ENCODE peak calls at places on chromosome 7, in ten cellular contexts. D is Calu3, R is PC-3, T is BE2C, C is ovary, L is CD14-positive monocyte, M is endodermal cell, Y is K562, P is A549, O is fibroblast of mammary gland. U is an unnamed sample.

GRCh38 chr7:95596183-95597135 is at the start of gene PDK4:
- DNase-seq in D (peak; percentile 78), R (peak; percentile 73), T (peak; percentile 22), C (peak; percentile 88), L (peak; percentile 72), M (peak; percentile 92), Y (no peak), P (peak; percentile 60), O (peak; percentile 87), U (peak; percentile 10)

GRCh38 chr7:7620644-7621210 is 19.8 kb upstream of the UMAD1 start:
- DNase-seq in D (no peak), R (no peak), T (no peak), C (no peak), L (no peak), M (no peak), Y (no peak), P (no peak), O (no peak), U (no peak)

GRCh38 chr7:123230147-123230546 is 30.4 kb upstream of the SLC13A1 start:
- DNase-seq in D (no peak), R (no peak), T (no peak), C (no peak), L (no peak), M (no peak), Y (no peak), P (no peak), O (no peak), U (no peak)

GRCh38 chr7:155224116-155224811 is 73.4 kb upstream of the INSIG1 start:
- DNase-seq in D (no peak), R (no peak), T (no peak), C (no peak), L (no peak), M (no peak), Y (no peak), P (no peak), O (no peak), U (no peak)

GRCh38 chr7:20798081-20798693 is 11.5 kb upstream of the SP8 start:
- DNase-seq in D (peak; percentile 71), R (peak; percentile 41), T (peak; percentile 40), C (no peak), L (no peak), M (peak; percentile 89), Y (peak; percentile 92), P (peak; percentile 68), O (no peak), U (no peak)

GRCh38 chr7:50304911-50305621 is 550 bp downstream of the IKZF1 start:
- DNase-seq in D (no peak), R (no peak), T (no peak), C (no peak), L (no peak), M (no peak), Y (no peak), P (no peak), O (no peak), U (no peak)

GRCh38 chr7:51019231-51019844 is 236.6 kb upstream of the GRB10 start:
- DNase-seq in D (no peak), R (peak; percentile 89), T (no peak), C (no peak), L (no peak), M (no peak), Y (no peak), P (no peak), O (peak; percentile 94), U (no peak)

GRCh38 chr7:101871351-101871750 is 53.9 kb downstream of the CUX1 start:
- DNase-seq in D (no peak), R (no peak), T (no peak), C (no peak), L (no peak), M (no peak), Y (no peak), P (no peak), O (no peak), U (no peak)

GRCh38 chr7:12738665-12739064 is 51.2 kb downstream of the ARL4A start:
- DNase-seq in D (no peak), R (peak; percentile 69), T (no peak), C (no peak), L (no peak), M (no peak), Y (no peak), P (no peak), O (no peak), U (no peak)

GRCh38 chr7:100604976-100605911 is 3.1 kb downstream of the PCOLCE start:
- DNase-seq in D (peak; percentile 37), R (peak; percentile 35), T (no peak), C (peak; percentile 71), L (peak; percentile 69), M (peak; percentile 85), Y (peak; percentile 74), P (peak; percentile 74), O (no peak), U (no peak)

GRCh38 chr7:122762071-122762470 is 59.3 kb upstream of the RNF148 start:
- DNase-seq in D (no peak), R (no peak), T (no peak), C (peak; percentile 25), L (no peak), M (no peak), Y (no peak), P (no peak), O (no peak), U (no peak)

GRCh38 chr7:1017586-1018333 is 26.6 kb upstream of the GPR146 start:
- DNase-seq in D (no peak), R (no peak), T (no peak), C (no peak), L (no peak), M (no peak), Y (no peak), P (no peak), O (no peak), U (no peak)

DNA sequence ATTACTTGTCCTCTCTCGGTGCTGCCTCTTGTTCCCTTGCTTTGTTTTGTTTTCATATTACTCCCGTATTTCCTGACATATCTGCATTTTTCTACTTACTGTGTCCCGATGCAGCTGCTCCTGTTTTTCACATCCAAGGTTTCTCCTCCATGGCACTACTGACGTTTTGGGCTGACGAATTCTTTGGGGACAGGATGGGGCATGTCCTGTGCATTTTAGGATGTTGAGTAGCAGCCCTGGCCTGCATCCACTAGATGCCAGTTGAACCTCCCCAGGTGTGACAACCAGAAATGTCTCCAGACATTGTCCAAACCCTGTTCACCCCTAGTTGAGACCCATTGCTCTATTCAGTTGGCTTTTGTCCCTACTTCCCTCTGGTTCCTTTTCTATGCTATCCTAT is 12.4 kb downstream of the ZNF789 start:
- DNase-seq in D (no peak), R (no peak), T (no peak), C (no peak), L (no peak), M (no peak), Y (no peak), P (no peak), O (no peak), U (no peak)
- TF ChIP-seq CTCF in D (no peak), R (no peak), T (no peak), C (no peak), L (no peak), M (no peak), Y (no peak), P (no peak), O (no peak), U (no peak)

GRCh38 chr7:65471587-65471986 is 97.9 kb downstream of the ZNF92 start:
- DNase-seq in D (no peak), R (no peak), T (no peak), C (no peak), L (no peak), M (no peak), Y (no peak), P (no peak), O (no peak), U (no peak)

GRCh38 chr7:65477326-65477725 is 103.7 kb downstream of the ZNF92 start:
- DNase-seq in D (no peak), R (peak; percentile 50), T (peak; percentile 63), C (no peak), L (no peak), M (peak; percentile 90), Y (peak; percentile 63), P (peak; percentile 20), O (peak; percentile 5), U (no peak)

GRCh38 chr7:65475734-65476319 is 102.2 kb downstream of the ZNF92 start:
- DNase-seq in D (peak; percentile 19), R (peak; percentile 70), T (no peak), C (no peak), L (no peak), M (no peak), Y (no peak), P (no peak), O (no peak), U (no peak)

GRCh38 chr7:65475040-65475726 is 101.5 kb downstream of the ZNF92 start:
- DNase-seq in D (no peak), R (no peak), T (no peak), C (no peak), L (no peak), M (no peak), Y (no peak), P (no peak), O (no peak), U (no peak)
- TF ChIP-seq CTCF in D (no peak), R (no peak), T (no peak), C (no peak), L (no peak), M (no peak), Y (no peak), P (no peak), O (no peak), U (no peak)

GRCh38 chr7:2148189-2148588 is 84.6 kb downstream of the MAD1L1 start:
- DNase-seq in D (no peak), R (no peak), T (no peak), C (no peak), L (no peak), M (no peak), Y (no peak), P (no peak), O (no peak), U (no peak)
- TF ChIP-seq CTCF in D (peak; percentile 38), R (peak; percentile 32), T (peak; percentile 43), C (no peak), L (no peak), M (peak; percentile 54), Y (no peak), P (no peak), O (no peak), U (no peak)

GRCh38 chr7:47267346-47267745 is 314.6 kb downstream of the TNS3 start:
- DNase-seq in D (no peak), R (no peak), T (no peak), C (no peak), L (no peak), M (no peak), Y (no peak), P (no peak), O (no peak), U (no peak)

GRCh38 chr7:47269466-47269836 is 312.5 kb downstream of the TNS3 start:
- DNase-seq in D (no peak), R (no peak), T (no peak), C (no peak), L (no peak), M (no peak), Y (no peak), P (no peak), O (no peak), U (no peak)

GRCh38 chr7:47266799-47267198 is 315.1 kb downstream of the TNS3 start:
- DNase-seq in D (peak; percentile 61), R (peak; percentile 35), T (no peak), C (no peak), L (no peak), M (no peak), Y (no peak), P (no peak), O (peak; percentile 25), U (no peak)

GRCh38 chr7:47266131-47266706 is 315.7 kb downstream of the TNS3 start:
- DNase-seq in D (peak; percentile 84), R (peak; percentile 80), T (peak; percentile 65), C (peak; percentile 79), L (no peak), M (peak; percentile 88), Y (peak; percentile 69), P (peak; percentile 70), O (peak; percentile 75), U (peak; percentile 30)

GRCh38 chr7:47268826-47269465 is 313.0 kb downstream of the TNS3 start:
- DNase-seq in D (no peak), R (no peak), T (no peak), C (no peak), L (no peak), M (no peak), Y (no peak), P (no peak), O (no peak), U (no peak)
- TF ChIP-seq CTCF in D (no peak), R (no peak), T (no peak), C (no peak), L (no peak), M (no peak), Y (no peak), P (no peak), O (no peak), U (no peak)

U was measured in AG09319.